ENCODE peak calls at places on chromosomes 4 and X, in six cellular contexts. Z, K, C, G, W and H are unnamed samples.

GRCh38 chr4:72468904-72469502 is 100.0 kb downstream of the ADAMTS3 start:
- DNase-seq in W (peak; percentile 35), C (peak; percentile 59), Z (no peak), K (no peak), G (peak; percentile 43), H (peak; percentile 60)

GRCh38 chr4:72924814-72925213 is 144.7 kb downstream of the COX18 start:
- DNase-seq in K (no peak), G (no peak), C (no peak), W (no peak), Z (peak; percentile 48), H (no peak)

GRCh38 chr4:105162123-105162796 is 15.6 kb downstream of the TET2 start:
- DNase-seq in C (no peak), Z (no peak), K (no peak), W (no peak), G (peak; percentile 24), H (no peak)

GRCh38 chr4:128512161-128512560 is 224.5 kb upstream of the PGRMC2 start:
- DNase-seq in W (peak; percentile 51), K (no peak), G (no peak), Z (no peak), C (no peak), H (no peak)

GRCh38 chrX:102832661-102833060 is 104.4 kb upstream of the RAB40AL start:
- DNase-seq in W (peak; percentile 90), G (no peak), C (peak; percentile 43), K (peak; percentile 6), Z (no peak), H (peak; percentile 66)

GRCh38 chr4:85498068-85498733 is 23.3 kb downstream of the ARHGAP24 start:
- DNase-seq in K (no peak), Z (peak; percentile 61), G (no peak), W (no peak), C (peak; percentile 77), H (peak; percentile 65)

GRCh38 chr4:150135134-150135773 is 57.0 kb downstream of the DCLK2 start:
- DNase-seq in K (no peak), G (no peak), W (no peak), Z (no peak), C (peak; percentile 37), H (no peak)

GRCh38 chr4:159390648-159391047 is 287.8 kb downstream of the RAPGEF2 start:
- DNase-seq in Z (no peak), G (no peak), W (no peak), C (peak; percentile 91), K (no peak), H (peak; percentile 97)

GRCh38 chrX:40719218-40719617 is 16.1 kb downstream of the MED14 start:
- DNase-seq in C (peak; percentile 78), Z (no peak), W (no peak), K (no peak), G (no peak), H (peak; percentile 32)

GRCh38 chr4:153448003-153448731 is 18.0 kb upstream of the TMEM131L start:
- DNase-seq in Z (no peak), G (no peak), C (peak; percentile 79), K (no peak), W (no peak), H (peak; percentile 26)

GRCh38 chrX:39652336-39652735 is 445.4 kb downstream of the BCOR start:
- DNase-seq in C (peak; percentile 11), Z (no peak), G (no peak), W (peak; percentile 70), K (peak; percentile 68), H (peak; percentile 38)

GRCh38 chrX:48597353-48598264 is at the start of gene WDR13:
- DNase-seq in K (peak; percentile 93), Z (peak; percentile 92), C (peak; percentile 97), G (peak; percentile 88), W (peak; percentile 94), H (peak; percentile 97)
- H3K4me3 ChIP-seq in K (peak within 1 kb of the TSS; percentile 80), Z (peak within 1 kb of the TSS; percentile 50), C (peak within 1 kb of the TSS; percentile 68), G (peak within 1 kb of the TSS; percentile 68), W (peak within 1 kb of the TSS; percentile 61), H (peak within 1 kb of the TSS; percentile 65)

GRCh38 chrX:19840899-19841648 is 46.3 kb downstream of the SH3KBP1 start:
- DNase-seq in G (no peak), W (peak; percentile 96), K (peak; percentile 47), C (no peak), Z (no peak), H (no peak)
- H3K4me3 ChIP-seq in G (no peak overlapping the region), W (no peak overlapping the region), K (no peak overlapping the region), C (no peak overlapping the region), Z (no peak overlapping the region), H (no peak overlapping the region)

DNA sequence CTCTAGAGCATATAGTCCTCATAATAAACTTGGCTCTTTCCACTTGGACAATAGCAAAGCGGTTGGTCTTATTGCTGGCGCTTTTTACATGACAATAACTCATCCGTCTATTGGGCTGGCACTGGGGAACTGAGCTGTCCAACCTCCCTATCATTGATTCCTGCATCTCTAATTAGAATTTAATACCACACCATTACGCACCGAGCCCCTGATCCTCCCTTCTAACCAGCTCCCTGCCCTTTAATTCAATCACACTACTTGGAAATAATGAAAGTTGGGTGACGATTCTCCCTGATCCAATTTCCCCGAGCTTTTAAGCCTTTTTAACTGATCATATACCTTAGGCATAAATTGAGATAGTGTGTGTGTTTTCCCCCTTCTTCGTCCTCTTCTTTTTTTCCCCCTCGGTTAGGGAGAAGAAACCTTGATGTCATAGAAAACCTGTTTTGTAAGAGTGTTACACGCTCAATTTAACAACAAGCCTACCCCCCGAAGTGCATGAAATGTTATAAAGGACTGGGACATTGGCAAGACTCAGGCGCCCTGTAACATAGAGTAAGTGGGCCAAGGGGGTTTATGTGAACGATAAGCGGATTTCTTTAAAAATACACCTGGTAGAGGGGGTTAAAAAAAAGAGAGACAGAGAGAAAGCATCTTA is 392 bp upstream of the PHOX2B start:
- DNase-seq in G (no peak), C (no peak), W (no peak), Z (no peak), K (peak; percentile 36), H (no peak)
- H3K4me3 ChIP-seq in G (no peak overlapping the region), C (no peak overlapping the region), W (no peak overlapping the region), Z (no peak overlapping the region), K (no peak overlapping the region), H (no peak overlapping the region)

GRCh38 chr4:155107059-155107458 is 101.4 kb upstream of the NPY2R start:
- DNase-seq in C (no peak), G (no peak), K (no peak), W (no peak), Z (no peak), H (no peak)
- H3K4me3 ChIP-seq in C (no peak overlapping the region), G (no peak overlapping the region), K (no peak overlapping the region), W (no peak overlapping the region), Z (no peak overlapping the region), H (no peak overlapping the region)

DNA sequence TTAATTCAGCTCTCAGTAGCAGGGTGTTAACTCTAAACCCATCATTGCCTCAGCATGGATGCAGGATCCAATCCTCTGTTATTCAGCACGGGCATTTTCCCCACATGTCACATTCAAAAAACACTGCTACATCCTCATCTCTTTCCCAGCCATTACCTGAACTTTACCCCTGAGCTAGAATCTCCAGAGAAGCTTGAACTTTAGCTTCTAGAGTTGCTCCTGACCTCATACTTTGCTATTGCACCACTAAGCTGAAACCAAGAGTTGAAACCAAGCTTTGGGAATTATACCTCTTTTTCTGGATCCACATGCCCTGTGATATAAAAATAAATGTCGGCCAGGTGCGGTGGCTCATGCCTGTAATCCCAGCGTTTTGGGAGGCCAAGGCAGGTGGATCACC is 90.7 kb downstream of the SHROOM3 start:
- DNase-seq in C (no peak), G (no peak), Z (no peak), K (no peak), W (no peak), H (no peak)
- H3K4me3 ChIP-seq in C (no peak overlapping the region), G (no peak overlapping the region), Z (no peak overlapping the region), K (no peak overlapping the region), W (no peak overlapping the region), H (no peak overlapping the region)

DNA sequence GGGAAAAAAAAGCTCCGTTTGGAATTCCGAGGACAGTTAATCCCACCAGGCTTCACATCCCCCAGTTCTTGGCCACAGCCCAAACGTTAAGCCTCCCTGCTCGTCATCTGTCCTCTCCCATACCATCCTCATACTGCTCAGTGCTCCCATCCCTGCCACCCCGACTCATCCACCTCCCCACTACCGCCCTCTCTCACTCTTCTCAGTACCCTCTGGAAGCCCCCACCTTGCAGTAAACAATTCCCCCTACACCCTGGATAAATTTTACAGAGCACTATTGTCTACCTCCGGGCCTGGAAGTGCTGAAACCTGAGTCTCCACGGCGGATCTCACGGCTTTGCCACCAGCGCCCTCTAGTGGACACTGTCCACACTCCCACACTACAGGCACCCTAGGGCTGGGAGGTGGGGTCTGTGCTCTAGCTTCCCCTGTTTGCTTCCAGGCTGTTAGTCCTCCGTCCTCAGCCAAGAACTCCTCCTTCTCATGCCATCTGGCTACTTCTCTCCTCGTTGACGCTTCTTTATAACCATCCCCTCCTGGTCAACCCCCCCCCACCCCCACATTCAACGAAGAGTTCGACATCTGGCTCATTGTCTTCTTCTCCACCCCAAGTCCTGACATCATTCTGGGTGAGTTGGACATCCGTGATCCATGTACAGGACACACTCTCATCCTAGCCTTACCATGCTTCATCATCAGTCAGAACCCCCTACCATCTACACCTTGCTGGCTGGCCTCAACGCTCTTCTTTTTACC is 54.5 kb downstream of the RTL9 start:
- DNase-seq in Z (peak; percentile 75), C (peak; percentile 61), W (peak; percentile 76), G (peak; percentile 94), K (peak; percentile 82), H (peak; percentile 73)
- H3K4me3 ChIP-seq in Z (no peak overlapping the region), C (no peak overlapping the region), W (no peak overlapping the region), G (no peak overlapping the region), K (no peak overlapping the region), H (no peak overlapping the region)

GRCh38 chrX:129772796-129773431 is 6.8 kb upstream of the SASH3 start:
- DNase-seq in K (no peak), W (no peak), C (no peak), G (no peak), Z (peak; percentile 49), H (no peak)

GRCh38 chrX:129771266-129771995 is 8.3 kb upstream of the SASH3 start:
- DNase-seq in C (no peak), K (no peak), G (no peak), Z (no peak), W (no peak), H (no peak)

GRCh38 chrX:129777218-129777768 is 2.5 kb upstream of the SASH3 start:
- DNase-seq in W (no peak), C (no peak), Z (peak; percentile 71), G (no peak), K (peak; percentile 63), H (no peak)

GRCh38 chrX:129769467-129770154 is 10.1 kb upstream of the SASH3 start:
- DNase-seq in G (no peak), K (no peak), C (no peak), W (no peak), Z (no peak), H (no peak)

GRCh38 chrX:129773649-129774458 is 5.9 kb upstream of the SASH3 start:
- DNase-seq in G (no peak), W (no peak), K (no peak), Z (no peak), C (no peak), H (no peak)
- H3K4me3 ChIP-seq in G (no peak overlapping the region), W (no peak overlapping the region), K (no peak overlapping the region), Z (no peak overlapping the region), C (no peak overlapping the region), H (no peak overlapping the region)